ENCODE peak calls at places on chromosomes 7 and 10, in four cellular contexts. S is ACHN, Z is T-helper 1 cell, B is suprapubic skin. L is an unnamed sample.

GRCh38 chr7:144713850-144714249 is 122.0 kb downstream of the TPK1 start:
- DNase-seq in S (no peak), Z (no peak), B (no peak), L (no peak)

GRCh38 chr7:17552373-17552772 is 253.9 kb downstream of the AHR start:
- DNase-seq in S (no peak), Z (no peak), B (no peak), L (no peak)

GRCh38 chr10:111990734-111991133 is 192.8 kb downstream of the GPAM start:
- DNase-seq in S (no peak), Z (no peak), B (no peak), L (no peak)

GRCh38 chr7:116535416-116535815 is 10.6 kb downstream of the CAV1 start:
- DNase-seq in S (no peak), Z (no peak), B (no peak), L (no peak)

GRCh38 chr7:107563072-107563760 is 504 bp downstream of the COG5 start:
- DNase-seq in S (no peak), Z (no peak), B (no peak), L (peak)

GRCh38 chr10:133276435-133277201 is at the start of gene ADAM8:
- DNase-seq in S (peak), Z (peak), B (no peak), L (no peak)

GRCh38 chr7:33237034-33237433 is 107.7 kb downstream of the BBS9 start:
- DNase-seq in S (no peak), Z (no peak), B (no peak), L (no peak)

GRCh38 chr10:93425861-93426260 is 56.3 kb downstream of the MYOF start:
- DNase-seq in S (no peak), Z (no peak), B (no peak), L (no peak)

GRCh38 chr7:107315821-107316220 is 147.0 kb downstream of the HBP1 start:
- DNase-seq in S (no peak), Z (no peak), B (no peak), L (no peak)

GRCh38 chr7:4739528-4739992 is 35.9 kb upstream of the AP5Z1 start:
- DNase-seq in S (no peak), Z (peak), B (no peak), L (no peak)

GRCh38 chr7:82166666-82167065 is 276.9 kb downstream of the CACNA2D1 start:
- DNase-seq in S (no peak), Z (no peak), B (no peak), L (no peak)